ENCODE peak calls at places on chromosomes 13 and 19, in five cellular contexts. G, P, N, W and T are unnamed samples.

GRCh38 chr19:18000981-18001836 is 6.8 kb upstream of the ARRDC2 start:
- DNase-seq in W (peak; percentile 91), N (peak; percentile 86), P (peak; percentile 73), G (peak; percentile 97), T (peak; percentile 76)

GRCh38 chr19:41997851-41998229 is 3.8 kb upstream of the ATP1A3 start:
- DNase-seq in P (no peak), G (no peak), N (no peak), W (no peak), T (peak; percentile 98)

GRCh38 chr13:62997038-62997619 is 1581.5 kb upstream of the PCDH20 start:
- DNase-seq in N (no peak), W (no peak), G (no peak), P (no peak), T (no peak)

GRCh38 chr19:45492627-45493470 is 4.0 kb downstream of the RTN2 start:
- DNase-seq in W (peak; percentile 63), N (peak; percentile 90), P (peak; percentile 80), G (peak; percentile 59), T (peak; percentile 77)

GRCh38 chr13:94303644-94304174 is 175.8 kb downstream of the DCT start:
- DNase-seq in P (no peak), G (no peak), N (no peak), W (no peak), T (no peak)

GRCh38 chr13:39918837-39919236 is 263.4 kb downstream of the COG6 start:
- DNase-seq in W (no peak), N (no peak), P (no peak), G (no peak), T (no peak)

GRCh38 chr19:14525729-14526128 is 3.7 kb upstream of the TECR start:
- DNase-seq in W (no peak), G (no peak), N (no peak), P (no peak), T (no peak)

GRCh38 chr13:42781362-42781761 is at the start of gene FAM216B:
- DNase-seq in P (peak; percentile 39), N (no peak), G (no peak), W (no peak), T (no peak)

GRCh38 chr13:28059214-28059613 is 41.2 kb downstream of the FLT3 start:
- DNase-seq in W (no peak), G (no peak), N (peak; percentile 44), P (peak; percentile 15), T (peak; percentile 69)

GRCh38 chr13:25847145-25847544 is 204.7 kb downstream of the SHISA2 start:
- DNase-seq in W (no peak), P (no peak), N (no peak), G (no peak), T (no peak)

GRCh38 chr19:33339016-33339749 is 34.3 kb upstream of the CEBPG start:
- DNase-seq in N (no peak), W (no peak), P (no peak), G (no peak), T (no peak)

GRCh38 chr19:38684862-38685665 is 37.6 kb downstream of the ACTN4 start:
- DNase-seq in W (no peak), P (no peak), N (no peak), G (no peak), T (peak; percentile 53)

GRCh38 chr19:40802300-40803169 is 3.5 kb downstream of the EGLN2 start:
- DNase-seq in P (no peak), N (peak; percentile 44), W (peak; percentile 87), G (peak; percentile 71), T (peak; percentile 50)

GRCh38 chr19:9431475-9431874 is 3.9 kb downstream of the ZNF266 start:
- DNase-seq in W (peak; percentile 35), G (no peak), N (peak; percentile 32), P (peak; percentile 29), T (peak; percentile 70)

GRCh38 chr13:50037788-50038187 is 22.5 kb downstream of the KCNRG start:
- DNase-seq in P (no peak), W (no peak), G (no peak), N (no peak), T (no peak)

GRCh38 chr19:10550336-10550735 is 6.6 kb downstream of the ATG4D start:
- DNase-seq in W (no peak), N (no peak), P (no peak), G (no peak), T (no peak)

GRCh38 chr19:752652-753517 is 2.0 kb downstream of the MISP start:
- DNase-seq in W (no peak), P (peak; percentile 90), N (no peak), G (peak; percentile 39), T (no peak)

GRCh38 chr19:22634450-22634827 is 315 bp downstream of the ZNF492 start:
- DNase-seq in W (no peak), N (no peak), G (no peak), P (no peak), T (no peak)

GRCh38 chr19:3033595-3034193 is 4.6 kb upstream of the TLE2 start:
- DNase-seq in P (no peak), W (no peak), N (no peak), G (no peak), T (no peak)

GRCh38 chr19:34259367-34259865 is 5.1 kb downstream of the GARRE1 start:
- DNase-seq in P (peak; percentile 45), G (no peak), N (no peak), W (no peak), T (no peak)

GRCh38 chr19:45408121-45408520 is 1.7 kb downstream of the POLR1G start:
- DNase-seq in P (no peak), N (no peak), W (no peak), G (no peak), T (no peak)

GRCh38 chr13:102183509-102184182 is 218.2 kb downstream of the FGF14 start:
- DNase-seq in W (no peak), G (no peak), N (no peak), P (no peak), T (no peak)

GRCh38 chr13:31982540-31982939 is 49.0 kb upstream of the FRY start:
- DNase-seq in P (peak; percentile 95), W (peak; percentile 68), G (peak; percentile 84), N (no peak), T (no peak)

GRCh38 chr13:30734434-30734833 is 909 bp upstream of the ALOX5AP start:
- DNase-seq in W (no peak), G (no peak), P (peak; percentile 74), N (no peak), T (no peak)

GRCh38 chr13:48236528-48237353 is 3.7 kb downstream of the ITM2B start:
- DNase-seq in N (no peak), G (no peak), W (no peak), P (no peak), T (no peak)

GRCh38 chr13:20847298-20847697 is 55.2 kb downstream of the XPO4 start:
- DNase-seq in P (no peak), N (peak; percentile 7), G (no peak), W (no peak), T (no peak)

GRCh38 chr19:19207637-19208582 is 3.8 kb upstream of the NCAN start:
- DNase-seq in N (no peak), W (no peak), G (no peak), P (no peak), T (no peak)

DNA sequence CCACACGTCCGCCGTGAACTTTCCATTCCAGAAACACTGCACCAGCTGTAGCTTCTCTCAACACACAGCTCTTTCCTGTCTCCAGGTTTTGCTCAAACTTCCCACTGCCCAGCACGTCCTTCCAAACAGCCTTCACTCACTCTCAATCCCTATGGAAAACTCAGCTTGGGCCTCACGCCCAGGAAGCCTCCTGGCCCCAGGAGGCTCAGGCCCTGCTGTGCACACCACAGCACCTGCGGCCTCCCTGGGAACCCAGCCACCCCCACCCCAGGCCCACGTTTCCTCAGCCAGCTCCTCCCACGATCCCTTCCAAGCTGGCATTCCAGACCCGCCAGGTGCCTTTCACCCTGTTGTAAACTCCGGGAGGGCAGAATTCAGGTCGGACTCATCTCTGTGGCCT is 35.2 kb downstream of the C13orf46 start:
- DNase-seq in G (no peak), N (no peak), W (no peak), P (no peak), T (no peak)
- H3K27ac ChIP-seq in G (no peak overlapping the region), N (no peak overlapping the region), W (no peak overlapping the region), P (no peak overlapping the region), T (no peak overlapping the region)

GRCh38 chr19:20472854-20473253 is 92.7 kb downstream of the ZNF737 start:
- DNase-seq in W (no peak), N (peak; percentile 0), P (no peak), G (no peak), T (no peak)
- H3K9me3 ChIP-seq in W (peaks cover 5% of the 10 kb centered on the region), N (no peaks in the 10 kb centered on the region), P (peaks cover 33% of the 10 kb centered on the region), G (no peaks in the 10 kb centered on the region), T (peaks cover 3% of the 10 kb centered on the region)

DNA sequence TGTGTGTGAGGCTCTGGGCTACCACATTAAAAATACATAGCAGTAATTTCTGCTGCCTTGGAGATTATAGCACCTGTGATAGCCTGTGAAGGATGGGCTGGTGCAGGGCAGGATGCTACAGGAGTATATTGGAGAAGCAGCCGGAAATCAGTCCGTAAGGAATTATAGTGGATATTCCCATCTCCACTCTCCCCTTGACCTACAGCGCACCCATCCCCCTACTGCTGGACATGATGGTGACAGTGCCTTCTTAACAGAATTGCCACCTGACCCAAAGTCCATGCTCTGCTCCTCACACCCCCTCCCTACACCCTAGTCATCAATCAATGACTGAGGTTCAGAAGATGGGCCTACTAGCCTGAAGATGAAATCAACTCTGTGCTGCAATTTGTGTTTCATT is 376.0 kb downstream of the GPC5 start:
- DNase-seq in G (no peak), W (no peak), P (no peak), N (no peak), T (no peak)
- H3K27ac ChIP-seq in G (no peak overlapping the region), W (no peak overlapping the region), P (no peak overlapping the region), N (no peak overlapping the region), T (no peak overlapping the region)

GRCh38 chr19:28636706-28637105 is 576.2 kb downstream of the UQCRFS1 start:
- DNase-seq in N (no peak), G (no peak), W (no peak), P (no peak), T (no peak)
- H3K9me3 ChIP-seq in N (no peaks in the 10 kb centered on the region), G (peaks cover 2% of the 10 kb centered on the region), W (peaks cover 20% of the 10 kb centered on the region), P (peaks cover 39% of the 10 kb centered on the region), T (no peaks in the 10 kb centered on the region)